ENCODE peak calls at places on chromosomes 3 and 15, in four cellular contexts. D is K562, U is GM12878, V is WTC11. N is an unnamed sample.

GRCh38 chr3:171173732-171174131 is 147.2 kb upstream of the SLC2A2 start:
- DNase-seq in D (no peak), U (no peak), V (peak; percentile 21), N (no peak)

GRCh38 chr3:193040836-193041672 is 123.4 kb upstream of the MB21D2 start:
- DNase-seq in D (peak; percentile 24), U (peak; percentile 5), V (no peak), N (peak; percentile 24)

GRCh38 chr3:107361633-107362032 is 15.6 kb upstream of the CCDC54 start:
- DNase-seq in D (no peak), U (no peak), V (no peak), N (no peak)

GRCh38 chr3:109553573-109554371 is 216.4 kb upstream of the DPPA4 start:
- DNase-seq in D (no peak), U (no peak), V (no peak), N (no peak)

GRCh38 chr3:129944709-129945108 is 29.8 kb upstream of the TRH start:
- DNase-seq in D (no peak), U (no peak), V (no peak), N (no peak)

GRCh38 chr15:93020976-93021772 is 67.8 kb downstream of the RGMA start:
- DNase-seq in D (no peak), U (peak; percentile 5), V (no peak), N (no peak)

GRCh38 chr3:52843881-52844280 is 9.1 kb upstream of the MUSTN1 start:
- DNase-seq in D (no peak), U (no peak), V (no peak), N (no peak)

GRCh38 chr3:13419356-13420050 is 619 bp downstream of the NUP210 start:
- DNase-seq in D (peak; percentile 89), U (no peak), V (peak; percentile 44), N (no peak)

GRCh38 chr3:100030346-100030745 is 84.0 kb downstream of the FILIP1L start:
- DNase-seq in D (no peak), U (no peak), V (no peak), N (no peak)

GRCh38 chr3:61299343-61299742 is 48.1 kb upstream of the FHIT start:
- DNase-seq in D (no peak), U (no peak), V (no peak), N (peak; percentile 24)

GRCh38 chr3:189652042-189652441 is 20.9 kb downstream of the TP63 start:
- DNase-seq in D (no peak), U (no peak), V (peak; percentile 56), N (peak; percentile 4)

GRCh38 chr3:55487376-55488241 is 503 bp upstream of the WNT5A start:
- DNase-seq in D (no peak), U (no peak), V (peak; percentile 40), N (no peak)

GRCh38 chr15:60118146-60118545 is 114.0 kb downstream of the FOXB1 start:
- DNase-seq in D (no peak), U (no peak), V (peak; percentile 23), N (no peak)

GRCh38 chr3:151630938-151631417 is 102.7 kb upstream of the AADACL2 start:
- DNase-seq in D (peak; percentile 11), U (no peak), V (no peak), N (peak; percentile 62)

GRCh38 chr3:129305592-129306091 is 27.0 kb downstream of the HMCES start:
- DNase-seq in D (peak; percentile 79), U (no peak), V (peak; percentile 99), N (no peak)

GRCh38 chr3:58178528-58179234 is 32.1 kb downstream of the DNASE1L3 start:
- DNase-seq in D (no peak), U (no peak), V (no peak), N (no peak)

GRCh38 chr3:94065819-94066218 is 3.0 kb downstream of the NSUN3 start:
- DNase-seq in D (no peak), U (no peak), V (no peak), N (no peak)

GRCh38 chr3:147298511-147298982 is 107.8 kb downstream of the ZIC4 start:
- DNase-seq in D (no peak), U (no peak), V (no peak), N (peak; percentile 3)

GRCh38 chr15:73832657-73833056 is 40.7 kb upstream of the TBC1D21 start:
- DNase-seq in D (no peak), U (no peak), V (peak; percentile 19), N (no peak)

GRCh38 chr3:13714251-13714916 is 165.5 kb downstream of the FBLN2 start:
- DNase-seq in D (no peak), U (no peak), V (no peak), N (no peak)

GRCh38 chr15:44397869-44398268 is 29.6 kb upstream of the CTDSPL2 start:
- DNase-seq in D (no peak), U (no peak), V (no peak), N (no peak)

GRCh38 chr3:186640473-186640818 is 247 bp downstream of the FETUB start:
- DNase-seq in D (no peak), U (no peak), V (no peak), N (no peak)

DNA sequence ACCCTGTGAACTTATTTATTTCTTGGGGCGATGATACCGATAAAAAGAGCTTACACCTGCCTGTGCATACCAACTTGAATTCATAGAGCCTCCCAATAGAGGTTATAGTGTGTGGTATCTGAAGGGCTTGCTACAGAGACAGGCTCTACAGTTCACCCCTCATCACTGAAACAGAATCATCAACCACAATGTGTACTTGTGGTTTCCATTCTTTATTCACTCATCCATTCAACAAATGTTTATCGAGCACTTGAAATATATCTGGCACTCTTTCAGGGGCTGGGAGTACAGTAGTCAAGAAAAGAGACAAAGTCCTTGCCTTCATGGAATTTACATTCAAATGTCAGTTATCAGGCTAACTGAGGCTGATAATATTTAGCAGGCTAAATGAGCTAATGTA is 134.4 kb upstream of the SKOR1 start:
- DNase-seq in D (no peak), U (no peak), V (no peak), N (peak; percentile 44)
- TF ChIP-seq TCF7 in D (no peak), U (no peak), V (no peak), N (no peak)

GRCh38 chr15:27885226-27885625 is 213.9 kb downstream of the OCA2 start:
- DNase-seq in D (no peak), U (no peak), V (no peak), N (no peak)
- TF ChIP-seq TCF7 in D (no peak), U (no peak), V (no peak), N (no peak)

GRCh38 chr15:57563416-57563815 is 28.3 kb upstream of the MYZAP start:
- DNase-seq in D (no peak), U (no peak), V (no peak), N (no peak)
- TF ChIP-seq TCF7 in D (no peak), U (no peak), V (no peak), N (no peak)

DNA sequence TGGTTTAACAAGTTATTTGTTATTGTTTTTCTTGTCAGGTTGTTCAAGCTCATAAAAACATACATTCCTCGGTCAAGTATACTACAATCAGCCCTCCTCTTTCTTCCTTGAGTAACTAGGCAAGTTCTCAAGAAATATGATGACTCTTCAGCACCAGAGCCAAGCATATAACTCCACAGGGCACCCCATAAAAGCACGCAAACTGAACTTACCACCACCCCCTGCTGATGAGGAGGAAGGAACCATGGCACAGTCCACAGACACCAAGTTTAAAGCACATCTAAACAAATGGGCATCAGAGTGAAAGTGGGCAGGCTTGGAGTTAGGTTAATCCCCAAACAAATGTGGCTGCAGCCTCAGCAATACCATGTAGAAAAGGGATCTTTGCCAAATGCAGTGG is 5.3 kb downstream of the IP6K2 start:
- DNase-seq in D (no peak), U (no peak), V (no peak), N (no peak)
- TF ChIP-seq TCF7 in D (no peak), U (no peak), V (no peak), N (no peak)

GRCh38 chr3:8095724-8096123 is 405.9 kb upstream of the LMCD1 start:
- DNase-seq in D (no peak), U (no peak), V (peak; percentile 53), N (peak; percentile 21)
- TF ChIP-seq TCF7 in D (no peak), U (no peak), V (no peak), N (no peak)

GRCh38 chr15:75545066-75545465 is 34.0 kb downstream of the PTPN9 start:
- DNase-seq in D (no peak), U (no peak), V (no peak), N (no peak)

GRCh38 chr15:75544273-75544862 is 34.7 kb downstream of the PTPN9 start:
- DNase-seq in D (no peak), U (no peak), V (no peak), N (no peak)

GRCh38 chr15:75538376-75538775 is 40.7 kb downstream of the PTPN9 start:
- DNase-seq in D (no peak), U (no peak), V (no peak), N (no peak)

DNA sequence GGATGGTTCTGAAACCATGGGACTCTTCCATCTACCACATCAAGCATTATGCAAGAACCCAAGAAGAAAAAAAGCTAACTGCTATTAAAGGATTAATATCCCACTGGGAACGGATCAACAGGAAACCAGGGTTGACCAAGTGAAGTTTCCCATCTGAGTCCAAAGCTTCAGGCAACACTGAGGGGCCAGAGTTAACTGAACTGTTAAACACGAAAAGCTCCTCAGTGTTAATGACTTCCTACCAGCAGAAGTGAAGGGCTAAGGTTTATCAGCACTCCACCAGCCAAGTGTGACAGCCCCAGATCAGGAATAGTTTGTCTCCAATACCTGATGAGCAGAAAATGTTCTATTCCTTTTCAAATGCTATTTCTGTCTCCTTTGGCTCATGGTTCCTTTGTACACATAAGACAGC is 36.7 kb downstream of the PTPN9 start:
- DNase-seq in D (no peak), U (no peak), V (no peak), N (no peak)
- TF ChIP-seq TCF7 in D (no peak), U (no peak), V (no peak), N (no peak)

GRCh38 chr3:150172356-150172755 is 201.7 kb upstream of the PFN2 start:
- DNase-seq in D (no peak), U (no peak), V (no peak), N (no peak)

GRCh38 chr3:150170843-150171513 is 200.3 kb upstream of the PFN2 start:
- DNase-seq in D (no peak), U (no peak), V (no peak), N (no peak)

GRCh38 chr3:150165396-150166094 is 194.8 kb upstream of the PFN2 start:
- DNase-seq in D (no peak), U (no peak), V (no peak), N (no peak)

GRCh38 chr3:150169279-150169970 is 198.7 kb upstream of the PFN2 start:
- DNase-seq in D (no peak), U (no peak), V (no peak), N (no peak)

GRCh38 chr3:150168694-150169093 is 198.0 kb upstream of the PFN2 start:
- DNase-seq in D (no peak), U (no peak), V (no peak), N (no peak)
- TF ChIP-seq TCF7 in D (no peak), U (no peak), V (no peak), N (no peak)

N was measured in HepG2.